ENCODE peak calls at places on chromosomes 3 and 15, in seven cellular contexts. I is left cardiac atrium, X is RPMI7951, U is cardiac muscle cell, P is neural crest cell, Z is ovary, B is hepatic stellate cell. Q is an unnamed sample.

GRCh38 chr15:60798821-60799220 is 319.9 kb upstream of the ICE2 start:
- DNase-seq in Z (no peak), X (peak; percentile 33), I (no peak), U (peak; percentile 75), B (peak; percentile 4), P (no peak), Q (no peak)

GRCh38 chr3:12556243-12556722 is 604 bp upstream of the MKRN2 start:
- DNase-seq in U (no peak), B (no peak), P (no peak), Z (no peak), X (no peak), I (no peak), Q (no peak)

GRCh38 chr3:111070772-111071256 is 802 bp upstream of the NECTIN3 start:
- DNase-seq in U (no peak), B (no peak), I (no peak), X (no peak), P (no peak), Z (no peak), Q (peak; percentile 17)

GRCh38 chr3:189937302-189938255 is 183.1 kb downstream of the P3H2 start:
- DNase-seq in Z (no peak), U (peak; percentile 71), I (no peak), X (peak; percentile 100), B (peak; percentile 13), P (no peak), Q (peak; percentile 84)

GRCh38 chr3:167733961-167734497 is 663 bp downstream of the PDCD10 start:
- DNase-seq in U (peak; percentile 15), X (peak; percentile 9), B (no peak), Z (no peak), P (no peak), I (no peak), Q (no peak)

GRCh38 chr3:125670352-125670751 is 75.1 kb upstream of the OSBPL11 start:
- DNase-seq in U (no peak), I (no peak), B (no peak), X (no peak), P (no peak), Z (no peak), Q (no peak)

GRCh38 chr15:77143606-77144005 is 72.7 kb upstream of the TSPAN3 start:
- DNase-seq in Z (no peak), X (no peak), U (peak; percentile 13), I (no peak), B (no peak), P (no peak), Q (no peak)

GRCh38 chr3:122458992-122459391 is 43.1 kb upstream of the WDR5B start:
- DNase-seq in I (no peak), U (peak; percentile 75), Z (no peak), X (peak; percentile 61), B (peak; percentile 12), P (no peak), Q (peak; percentile 25)

GRCh38 chr3:129937717-129938116 is 36.8 kb upstream of the TRH start:
- DNase-seq in B (no peak), U (no peak), I (no peak), Z (no peak), P (no peak), X (no peak), Q (no peak)

GRCh38 chr3:24953060-24953771 is 458.6 kb upstream of the THRB start:
- DNase-seq in Z (no peak), U (no peak), P (no peak), I (no peak), X (no peak), B (no peak), Q (no peak)